ENCODE peak calls at places on chromosomes 4 and X, in four cellular contexts. F is natural killer cell, C is mammary epithelial cell, B is Panc1. R is an unnamed sample.

GRCh38 chr4:82528074-82528473 is 33.7 kb downstream of the TMEM150C start:
- DNase-seq in F (no peak), C (no peak), B (no peak), R (no peak)

GRCh38 chrX:154539077-154539476 is 7.6 kb downstream of the G6PD start:
- DNase-seq in F (no peak), C (no peak), B (no peak), R (no peak)

GRCh38 chr4:147056951-147057630 is 111.4 kb upstream of the TTC29 start:
- DNase-seq in F (no peak), C (no peak), B (no peak), R (no peak)

GRCh38 chr4:149709640-149710039 is 106.0 kb downstream of the IQCM start:
- DNase-seq in F (no peak), C (no peak), B (no peak), R (no peak)

GRCh38 chr4:123481034-123481433 is 84.4 kb downstream of the SPRY1 start:
- DNase-seq in F (no peak), C (peak; percentile 98), B (no peak), R (no peak)

GRCh38 chr4:8920289-8920965 is 48.8 kb upstream of the HMX1 start:
- DNase-seq in F (no peak), C (no peak), B (no peak), R (no peak)

GRCh38 chrX:43500996-43501694 is 155.0 kb upstream of the MAOA start:
- DNase-seq in F (no peak), C (peak; percentile 3), B (no peak), R (no peak)

GRCh38 chr4:92210906-92211305 is 92.9 kb upstream of the GRID2 start:
- DNase-seq in F (no peak), C (no peak), B (no peak), R (no peak)

GRCh38 chr4:100286601-100287000 is 96.3 kb upstream of the DDIT4L start:
- DNase-seq in F (no peak), C (no peak), B (no peak), R (no peak)

GRCh38 chr4:81601270-81601694 is 129.6 kb upstream of the RASGEF1B start:
- DNase-seq in F (no peak), C (no peak), B (no peak), R (no peak)

GRCh38 chrX:65993915-65994460 is 45.9 kb downstream of the VSIG4 start:
- DNase-seq in F (no peak), C (no peak), B (no peak), R (no peak)

GRCh38 chrX:31038585-31039326 is 33.1 kb downstream of the FTHL17 start:
- DNase-seq in F (no peak), C (peak; percentile 6), B (no peak), R (no peak)

GRCh38 chr4:148998719-148999118 is 556.5 kb upstream of the NR3C2 start:
- DNase-seq in F (no peak), C (peak; percentile 0), B (no peak), R (no peak)

GRCh38 chrX:11704725-11705495 is 39.2 kb upstream of the ARHGAP6 start:
- DNase-seq in F (no peak), C (no peak), B (no peak), R (no peak)

GRCh38 chr4:189763573-189763972 is 177.1 kb upstream of the FRG1 start:
- DNase-seq in F (no peak), C (no peak), B (no peak), R (no peak)

GRCh38 chr4:92520563-92520962 is 216.8 kb downstream of the GRID2 start:
- DNase-seq in F (no peak), C (no peak), B (no peak), R (no peak)

GRCh38 chrX:40996886-40997530 is 88.2 kb upstream of the USP9X start:
- DNase-seq in F (no peak), C (peak; percentile 61), B (no peak), R (peak; percentile 47)

GRCh38 chr4:168408620-168409019 is 71.7 kb downstream of the DDX60L start:
- DNase-seq in F (no peak), C (peak; percentile 88), B (peak; percentile 8), R (no peak)

GRCh38 chr4:176945314-176945713 is 152.6 kb upstream of the VEGFC start:
- DNase-seq in F (no peak), C (no peak), B (no peak), R (no peak)

GRCh38 chr4:126898815-126899214 is 733.9 kb upstream of the INTU start:
- DNase-seq in F (no peak), C (no peak), B (no peak), R (no peak)

GRCh38 chr4:20895988-20896387 is 195.7 kb downstream of the PACRGL start:
- DNase-seq in F (peak; percentile 17), C (no peak), B (no peak), R (no peak)

GRCh38 chr4:24642941-24643628 is 58.7 kb upstream of the DHX15 start:
- DNase-seq in F (no peak), C (no peak), B (no peak), R (no peak)

GRCh38 chr4:76950052-76950845 is 697 bp downstream of the SEPTIN11 start:
- DNase-seq in F (peak; percentile 44), C (peak; percentile 57), B (no peak), R (no peak)

GRCh38 chrX:7330971-7331746 is 183.2 kb upstream of the PUDP start:
- DNase-seq in F (no peak), C (no peak), B (no peak), R (no peak)

GRCh38 chr4:53905281-53905934 is 159.0 kb downstream of the CHIC2 start:
- DNase-seq in F (no peak), C (no peak), B (no peak), R (no peak)

GRCh38 chr4:83846193-83846830 is 310.4 kb downstream of the GPAT3 start:
- DNase-seq in F (no peak), C (no peak), B (no peak), R (no peak)

GRCh38 chr4:845233-845835 is 19.4 kb upstream of the CPLX1 start:
- DNase-seq in F (no peak), C (no peak), B (no peak), R (peak; percentile 28)

GRCh38 chrX:71254092-71254941 is at the start of gene ZMYM3:
- DNase-seq in F (peak; percentile 70), C (peak; percentile 77), B (no peak), R (peak; percentile 69)

GRCh38 chr4:11098461-11098860 is 330.2 kb downstream of the HS3ST1 start:
- DNase-seq in F (no peak), C (no peak), B (no peak), R (no peak)

GRCh38 chr4:146834263-146835034 is 111.2 kb downstream of the TTC29 start:
- DNase-seq in F (no peak), C (no peak), B (no peak), R (no peak)

GRCh38 chr4:78901882-78902281 is 37.4 kb downstream of the PAQR3 start:
- DNase-seq in F (no peak), C (no peak), B (no peak), R (no peak)

GRCh38 chrX:150085881-150086280 is 147.6 kb upstream of the EOLA2 start:
- DNase-seq in F (no peak), C (peak; percentile 35), B (no peak), R (no peak)

DNA sequence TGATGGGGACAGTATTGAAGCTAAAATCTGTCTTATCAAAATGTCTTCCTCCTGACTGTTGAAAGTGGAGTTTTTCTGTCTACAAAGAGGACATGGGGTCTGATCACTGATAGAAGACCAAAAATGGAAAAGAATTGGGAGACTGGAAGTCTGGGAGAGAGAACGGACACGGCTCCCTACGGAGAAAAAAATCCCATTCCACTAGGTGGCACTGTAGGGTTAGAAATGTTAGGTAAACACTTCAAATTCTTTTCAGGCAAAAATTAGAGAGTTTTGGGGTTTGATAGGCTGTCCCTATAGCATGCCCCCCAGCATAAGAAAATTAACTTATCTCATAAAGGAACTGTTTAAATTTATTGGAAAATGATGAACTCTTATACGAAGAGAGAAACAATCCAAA is 200.5 kb downstream of the FAM133A start:
- DNase-seq in F (no peak), C (peak; percentile 8), B (no peak), R (no peak)
- TF ChIP-seq CTCF in F (no peak), C (peak; percentile 69), B (peak; percentile 53), R (no peak)

DNA sequence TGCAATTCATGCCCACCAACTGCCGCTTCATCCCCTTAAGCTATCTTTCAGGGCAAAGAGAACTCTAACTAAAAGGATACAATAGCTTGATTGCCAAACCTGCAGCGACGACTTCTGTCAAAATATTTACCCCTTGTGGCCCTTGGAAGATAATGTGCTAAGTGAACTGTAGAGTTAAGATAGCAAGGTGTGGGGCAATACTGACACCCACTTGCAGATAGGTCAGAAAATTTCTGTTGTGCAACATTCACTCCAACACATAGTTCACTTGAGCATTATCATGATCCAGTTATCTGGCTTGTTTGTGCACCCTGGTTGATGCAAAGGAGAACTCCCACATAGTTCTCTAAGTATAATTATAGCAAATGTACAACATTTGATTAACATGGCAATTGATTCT is 55.6 kb downstream of the RHOXF2B start:
- DNase-seq in F (no peak), C (no peak), B (no peak), R (no peak)
- TF ChIP-seq CTCF in F (no peak), C (no peak), B (no peak), R (no peak)

DNA sequence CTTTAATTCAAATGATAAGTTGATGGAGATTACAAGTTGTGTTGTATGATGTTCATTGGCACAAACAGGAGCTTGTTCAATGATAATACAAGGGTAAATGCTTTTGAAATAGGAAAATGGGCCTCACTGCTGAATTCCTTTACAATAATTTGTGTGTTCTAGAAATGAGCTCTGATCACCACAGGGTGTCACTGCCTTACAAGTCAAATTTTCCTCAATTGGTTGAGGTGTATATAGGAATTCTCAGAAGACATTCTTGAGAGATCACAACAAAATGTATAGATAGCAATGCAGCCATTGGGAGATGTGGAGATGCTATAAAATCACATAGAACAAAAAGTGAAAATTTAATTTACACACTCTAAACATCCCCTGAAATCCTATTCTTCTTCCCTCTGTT is 49.6 kb downstream of the KLF8 start:
- DNase-seq in F (no peak), C (peak; percentile 5), B (peak; percentile 2), R (no peak)
- TF ChIP-seq CTCF in F (no peak), C (peak; percentile 30), B (peak; percentile 35), R (no peak)

DNA sequence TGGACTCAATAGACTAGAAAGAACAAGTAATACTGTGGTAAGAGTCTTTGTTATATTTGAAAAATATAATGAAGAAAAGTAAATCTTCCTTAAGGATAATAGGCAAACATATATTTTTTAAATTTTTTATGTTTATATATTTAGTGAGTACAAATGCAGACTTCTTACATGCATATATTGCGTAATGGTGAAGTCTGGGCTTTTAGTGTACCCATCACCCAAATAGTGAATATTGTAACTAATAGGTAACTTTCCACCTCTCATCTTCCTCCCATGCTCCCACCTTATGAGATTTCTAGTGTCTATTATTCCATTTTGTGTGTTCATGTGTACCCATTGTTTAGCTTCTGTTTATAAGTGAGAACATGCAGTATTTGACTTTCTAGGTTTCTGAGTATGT is 711.2 kb upstream of the NDST4 start:
- DNase-seq in F (no peak), C (no peak), B (no peak), R (no peak)
- TF ChIP-seq CTCF in F (no peak), C (no peak), B (no peak), R (no peak)

R was measured in CD14-positive monocyte.